ENCODE peak calls at places on chromosomes 11 and 22, in nine cellular contexts. One of them, this sample, is unnamed.

GRCh38 chr22:19958083-19959042 is 16.7 kb upstream of the TXNRD2 start:
- DNase-seq in cardiac muscle cell: no peak
- DNase-seq in SK-N-SH: no peak
- DNase-seq in fibroblast of the aortic adventitia: peak; percentile 78
- DNase-seq in GM12864: no peak
- DNase-seq in epithelial cell of esophagus: no peak
- DNase-seq in neural progenitor cell: no peak
- DNase-seq in Peyer's patch: no peak
- DNase-seq in kidney epithelial cell: no peak
- DNase-seq in this sample: no peak

GRCh38 chr11:69443968-69444364 is 37.5 kb upstream of the LINC01488 start:
- DNase-seq in cardiac muscle cell: no peak
- DNase-seq in kidney epithelial cell: no peak
- DNase-seq in GM12864: no peak
- DNase-seq in neural progenitor cell: no peak
- DNase-seq in epithelial cell of esophagus: peak; percentile 10
- DNase-seq in Peyer's patch: no peak
- DNase-seq in fibroblast of the aortic adventitia: peak; percentile 43
- DNase-seq in SK-N-SH: no peak
- DNase-seq in this sample: no peak

GRCh38 chr22:29635734-29636357 is 32.4 kb downstream of the NF2 start:
- DNase-seq in kidney epithelial cell: peak; percentile 42
- DNase-seq in neural progenitor cell: peak; percentile 51
- DNase-seq in SK-N-SH: peak; percentile 60
- DNase-seq in fibroblast of the aortic adventitia: peak; percentile 78
- DNase-seq in epithelial cell of esophagus: peak; percentile 71
- DNase-seq in GM12864: no peak
- DNase-seq in cardiac muscle cell: peak; percentile 61
- DNase-seq in Peyer's patch: no peak
- DNase-seq in this sample: no peak

GRCh38 chr11:2142300-2142759 is 3.1 kb upstream of the IGF2 start:
- DNase-seq in kidney epithelial cell: no peak
- DNase-seq in epithelial cell of esophagus: peak; percentile 66
- DNase-seq in SK-N-SH: no peak
- DNase-seq in cardiac muscle cell: no peak
- DNase-seq in GM12864: no peak
- DNase-seq in neural progenitor cell: no peak
- DNase-seq in fibroblast of the aortic adventitia: peak; percentile 47
- DNase-seq in Peyer's patch: no peak
- DNase-seq in this sample: peak; percentile 13

GRCh38 chr22:17842386-17842785 is 68.1 kb upstream of the BID start:
- DNase-seq in GM12864: peak; percentile 15
- DNase-seq in SK-N-SH: no peak
- DNase-seq in neural progenitor cell: no peak
- DNase-seq in Peyer's patch: peak; percentile 82
- DNase-seq in kidney epithelial cell: no peak
- DNase-seq in cardiac muscle cell: no peak
- DNase-seq in epithelial cell of esophagus: no peak
- DNase-seq in fibroblast of the aortic adventitia: no peak
- DNase-seq in this sample: no peak

GRCh38 chr11:70826541-70826943 is 425.8 kb downstream of the SHANK2 start:
- DNase-seq in cardiac muscle cell: peak; percentile 58
- DNase-seq in kidney epithelial cell: no peak
- DNase-seq in SK-N-SH: peak; percentile 83
- DNase-seq in GM12864: no peak
- DNase-seq in neural progenitor cell: peak; percentile 91
- DNase-seq in fibroblast of the aortic adventitia: no peak
- DNase-seq in Peyer's patch: no peak
- DNase-seq in epithelial cell of esophagus: peak; percentile 33
- DNase-seq in this sample: no peak

GRCh38 chr11:109432105-109432504 is 10.1 kb downstream of the C11orf87 start:
- DNase-seq in GM12864: no peak
- DNase-seq in neural progenitor cell: no peak
- DNase-seq in epithelial cell of esophagus: no peak
- DNase-seq in cardiac muscle cell: no peak
- DNase-seq in SK-N-SH: no peak
- DNase-seq in kidney epithelial cell: no peak
- DNase-seq in Peyer's patch: no peak
- DNase-seq in fibroblast of the aortic adventitia: peak; percentile 55
- DNase-seq in this sample: no peak

GRCh38 chr22:36587289-36588154 is 58.6 kb upstream of the EIF3D start:
- DNase-seq in fibroblast of the aortic adventitia: peak; percentile 60
- DNase-seq in kidney epithelial cell: no peak
- DNase-seq in GM12864: no peak
- DNase-seq in Peyer's patch: no peak
- DNase-seq in SK-N-SH: no peak
- DNase-seq in neural progenitor cell: peak; percentile 44
- DNase-seq in cardiac muscle cell: no peak
- DNase-seq in epithelial cell of esophagus: peak; percentile 11
- DNase-seq in this sample: no peak

GRCh38 chr11:64839887-64840782 is 4.3 kb downstream of the CDC42BPG start:
- DNase-seq in Peyer's patch: no peak
- DNase-seq in SK-N-SH: no peak
- DNase-seq in fibroblast of the aortic adventitia: no peak
- DNase-seq in cardiac muscle cell: no peak
- DNase-seq in epithelial cell of esophagus: no peak
- DNase-seq in kidney epithelial cell: no peak
- DNase-seq in GM12864: no peak
- DNase-seq in neural progenitor cell: no peak
- DNase-seq in this sample: no peak

GRCh38 chr11:118618991-118619375 is 11.6 kb downstream of the PHLDB1 start:
- DNase-seq in fibroblast of the aortic adventitia: peak; percentile 93
- DNase-seq in SK-N-SH: no peak
- DNase-seq in cardiac muscle cell: no peak
- DNase-seq in Peyer's patch: no peak
- DNase-seq in neural progenitor cell: no peak
- DNase-seq in kidney epithelial cell: no peak
- DNase-seq in GM12864: no peak
- DNase-seq in epithelial cell of esophagus: no peak
- DNase-seq in this sample: no peak

GRCh38 chr11:127640822-127641485 is 640.4 kb upstream of the KIRREL3 start:
- DNase-seq in GM12864: no peak
- DNase-seq in Peyer's patch: no peak
- DNase-seq in fibroblast of the aortic adventitia: no peak
- DNase-seq in neural progenitor cell: no peak
- DNase-seq in epithelial cell of esophagus: no peak
- DNase-seq in cardiac muscle cell: no peak
- DNase-seq in SK-N-SH: no peak
- DNase-seq in kidney epithelial cell: peak; percentile 48
- DNase-seq in this sample: peak; percentile 25

GRCh38 chr11:130710022-130710421 is 206.3 kb downstream of the SNX19 start:
- DNase-seq in Peyer's patch: no peak
- DNase-seq in neural progenitor cell: no peak
- DNase-seq in fibroblast of the aortic adventitia: no peak
- DNase-seq in cardiac muscle cell: no peak
- DNase-seq in GM12864: no peak
- DNase-seq in SK-N-SH: no peak
- DNase-seq in kidney epithelial cell: no peak
- DNase-seq in epithelial cell of esophagus: no peak
- DNase-seq in this sample: peak; percentile 64

GRCh38 chr22:50696799-50697561 is 24.4 kb downstream of the SHANK3 start:
- DNase-seq in fibroblast of the aortic adventitia: no peak
- DNase-seq in cardiac muscle cell: peak; percentile 72
- DNase-seq in kidney epithelial cell: no peak
- DNase-seq in GM12864: no peak
- DNase-seq in neural progenitor cell: peak; percentile 81
- DNase-seq in SK-N-SH: peak; percentile 94
- DNase-seq in Peyer's patch: no peak
- DNase-seq in epithelial cell of esophagus: peak; percentile 43
- DNase-seq in this sample: no peak
- H3K4me3 ChIP-seq in fibroblast of the aortic adventitia: peak overlapping the region; percentile 53
- H3K4me3 ChIP-seq in cardiac muscle cell: peak overlapping the region; percentile 55
- H3K4me3 ChIP-seq in kidney epithelial cell: peak overlapping the region; percentile 36
- H3K4me3 ChIP-seq in GM12864: no peak overlapping the region
- H3K4me3 ChIP-seq in neural progenitor cell: peak overlapping the region; percentile 53
- H3K4me3 ChIP-seq in SK-N-SH: no peak overlapping the region
- H3K4me3 ChIP-seq in Peyer's patch: peak overlapping the region; percentile 50
- H3K4me3 ChIP-seq in epithelial cell of esophagus: peak overlapping the region; percentile 49
- H3K4me3 ChIP-seq in this sample: peak overlapping the region; percentile 58

GRCh38 chr11:78189851-78190250 is 1.1 kb downstream of the USP35 start:
- DNase-seq in neural progenitor cell: no peak
- DNase-seq in fibroblast of the aortic adventitia: no peak
- DNase-seq in GM12864: no peak
- DNase-seq in kidney epithelial cell: no peak
- DNase-seq in Peyer's patch: peak; percentile 45
- DNase-seq in epithelial cell of esophagus: no peak
- DNase-seq in SK-N-SH: no peak
- DNase-seq in cardiac muscle cell: no peak
- DNase-seq in this sample: no peak
- H3K4me3 ChIP-seq in neural progenitor cell: peak overlapping the region; percentile 82
- H3K4me3 ChIP-seq in fibroblast of the aortic adventitia: peak overlapping the region; percentile 92
- H3K4me3 ChIP-seq in GM12864: peak overlapping the region; percentile 64
- H3K4me3 ChIP-seq in kidney epithelial cell: no peak overlapping the region
- H3K4me3 ChIP-seq in Peyer's patch: peak overlapping the region; percentile 94
- H3K4me3 ChIP-seq in epithelial cell of esophagus: peak overlapping the region; percentile 84
- H3K4me3 ChIP-seq in SK-N-SH: peak overlapping the region; percentile 98
- H3K4me3 ChIP-seq in cardiac muscle cell: peak overlapping the region; percentile 57
- H3K4me3 ChIP-seq in this sample: peak overlapping the region; percentile 80

GRCh38 chr11:15587059-15587458 is 472.3 kb downstream of the INSC start:
- DNase-seq in Peyer's patch: no peak
- DNase-seq in SK-N-SH: peak; percentile 48
- DNase-seq in kidney epithelial cell: no peak
- DNase-seq in cardiac muscle cell: no peak
- DNase-seq in neural progenitor cell: no peak
- DNase-seq in epithelial cell of esophagus: no peak
- DNase-seq in fibroblast of the aortic adventitia: no peak
- DNase-seq in GM12864: no peak
- DNase-seq in this sample: no peak
- H3K4me3 ChIP-seq in Peyer's patch: no peak overlapping the region
- H3K4me3 ChIP-seq in SK-N-SH: no peak overlapping the region
- H3K4me3 ChIP-seq in kidney epithelial cell: no peak overlapping the region
- H3K4me3 ChIP-seq in cardiac muscle cell: no peak overlapping the region
- H3K4me3 ChIP-seq in neural progenitor cell: no peak overlapping the region
- H3K4me3 ChIP-seq in epithelial cell of esophagus: no peak overlapping the region
- H3K4me3 ChIP-seq in fibroblast of the aortic adventitia: no peak overlapping the region
- H3K4me3 ChIP-seq in GM12864: no peak overlapping the region
- H3K4me3 ChIP-seq in this sample: no peak overlapping the region

DNA sequence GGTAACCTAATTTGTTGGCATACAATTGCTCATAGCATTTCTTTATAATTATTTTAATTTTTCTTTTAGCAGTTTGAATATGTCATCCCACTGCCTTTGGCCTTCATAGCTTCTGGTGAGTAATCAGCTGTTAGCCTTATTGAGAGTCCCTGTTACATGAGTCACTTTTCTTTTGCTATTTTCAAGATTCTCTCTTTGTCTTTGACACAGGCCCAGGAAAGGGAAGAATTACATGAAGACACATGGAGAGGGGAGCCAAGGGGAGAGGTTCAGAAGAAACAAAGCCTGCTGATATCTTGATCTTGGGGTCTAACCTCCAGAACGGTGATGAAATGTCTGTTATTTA is 418.2 kb downstream of the METTL15 start:
- DNase-seq in neural progenitor cell: no peak
- DNase-seq in kidney epithelial cell: no peak
- DNase-seq in GM12864: no peak
- DNase-seq in epithelial cell of esophagus: no peak
- DNase-seq in fibroblast of the aortic adventitia: no peak
- DNase-seq in SK-N-SH: no peak
- DNase-seq in cardiac muscle cell: no peak
- DNase-seq in Peyer's patch: no peak
- DNase-seq in this sample: no peak
- H3K4me3 ChIP-seq in neural progenitor cell: no peak overlapping the region
- H3K4me3 ChIP-seq in kidney epithelial cell: no peak overlapping the region
- H3K4me3 ChIP-seq in GM12864: no peak overlapping the region
- H3K4me3 ChIP-seq in epithelial cell of esophagus: no peak overlapping the region
- H3K4me3 ChIP-seq in fibroblast of the aortic adventitia: no peak overlapping the region
- H3K4me3 ChIP-seq in SK-N-SH: no peak overlapping the region
- H3K4me3 ChIP-seq in cardiac muscle cell: no peak overlapping the region
- H3K4me3 ChIP-seq in Peyer's patch: no peak overlapping the region
- H3K4me3 ChIP-seq in this sample: no peak overlapping the region

DNA sequence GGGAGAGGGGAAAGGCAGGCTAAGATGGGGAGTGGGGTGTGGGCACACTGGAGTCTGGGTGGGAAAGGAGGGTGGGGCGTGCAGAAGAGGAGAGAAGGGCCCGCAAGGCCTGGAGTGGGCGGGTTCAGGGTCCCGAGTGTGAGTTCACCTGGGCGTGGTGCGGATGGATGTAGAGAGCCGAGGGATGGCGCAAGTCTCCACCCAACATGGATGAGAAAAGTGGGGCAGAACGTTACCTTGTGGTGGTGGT is 364 bp upstream of the ABCC8 start:
- DNase-seq in Peyer's patch: no peak
- DNase-seq in GM12864: no peak
- DNase-seq in SK-N-SH: no peak
- DNase-seq in neural progenitor cell: no peak
- DNase-seq in epithelial cell of esophagus: no peak
- DNase-seq in fibroblast of the aortic adventitia: no peak
- DNase-seq in kidney epithelial cell: no peak
- DNase-seq in cardiac muscle cell: no peak
- DNase-seq in this sample: no peak
- H3K4me3 ChIP-seq in Peyer's patch: no peak overlapping the region
- H3K4me3 ChIP-seq in GM12864: no peak overlapping the region
- H3K4me3 ChIP-seq in SK-N-SH: no peak overlapping the region
- H3K4me3 ChIP-seq in neural progenitor cell: peak overlapping the region; percentile 91
- H3K4me3 ChIP-seq in epithelial cell of esophagus: no peak overlapping the region
- H3K4me3 ChIP-seq in fibroblast of the aortic adventitia: no peak overlapping the region
- H3K4me3 ChIP-seq in kidney epithelial cell: no peak overlapping the region
- H3K4me3 ChIP-seq in cardiac muscle cell: peak overlapping the region; percentile 48
- H3K4me3 ChIP-seq in this sample: no peak overlapping the region

GRCh38 chr11:93116641-93117577 is 80.9 kb downstream of the SLC36A4 start:
- DNase-seq in SK-N-SH: no peak
- DNase-seq in kidney epithelial cell: no peak
- DNase-seq in fibroblast of the aortic adventitia: no peak
- DNase-seq in cardiac muscle cell: no peak
- DNase-seq in GM12864: no peak
- DNase-seq in epithelial cell of esophagus: peak; percentile 72
- DNase-seq in Peyer's patch: peak; percentile 52
- DNase-seq in neural progenitor cell: peak; percentile 52
- DNase-seq in this sample: no peak
- H3K4me3 ChIP-seq in SK-N-SH: no peak overlapping the region
- H3K4me3 ChIP-seq in kidney epithelial cell: no peak overlapping the region
- H3K4me3 ChIP-seq in fibroblast of the aortic adventitia: no peak overlapping the region
- H3K4me3 ChIP-seq in cardiac muscle cell: no peak overlapping the region
- H3K4me3 ChIP-seq in GM12864: no peak overlapping the region
- H3K4me3 ChIP-seq in epithelial cell of esophagus: no peak overlapping the region
- H3K4me3 ChIP-seq in Peyer's patch: no peak overlapping the region
- H3K4me3 ChIP-seq in neural progenitor cell: peak overlapping the region; percentile 21
- H3K4me3 ChIP-seq in this sample: no peak overlapping the region

This sample was measured in epithelial cell of proximal tubule.